ENCODE peak calls at places on chromosomes 1 and 21, in four cellular contexts. C, G, N and O are unnamed samples.

GRCh38 chr21:45511661-45512431 is 30.4 kb downstream of the SLC19A1 start:
- DNase-seq in G (no peak), C (no peak), N (no peak), O (no peak)

GRCh38 chr1:175307160-175307559 is 114.6 kb upstream of the KIAA0040 start:
- DNase-seq in N (no peak), G (no peak), C (no peak), O (no peak)

GRCh38 chr1:171191992-171192391 is 6.9 kb downstream of the FMO2 start:
- DNase-seq in C (no peak), N (no peak), G (no peak), O (no peak)

GRCh38 chr21:31557421-31557955 is 102.0 kb upstream of the SOD1 start:
- DNase-seq in G (no peak), C (peak; percentile 72), N (no peak), O (peak; percentile 30)

GRCh38 chr1:47241114-47242113 is 9.4 kb upstream of the TAL1 start:
- DNase-seq in N (no peak), C (no peak), G (no peak), O (no peak)

GRCh38 chr1:207077470-207078377 is 10.9 kb upstream of the C4BPB start:
- DNase-seq in C (peak; percentile 66), N (peak; percentile 78), G (peak; percentile 57), O (peak; percentile 81)

GRCh38 chr1:30900486-30900885 is 8.1 kb downstream of the SDC3 start:
- DNase-seq in G (no peak), N (no peak), C (no peak), O (no peak)

GRCh38 chr1:231636157-231636556 is 9.6 kb downstream of the DISC1 start:
- DNase-seq in G (peak; percentile 82), N (peak; percentile 89), C (no peak), O (peak; percentile 28)

GRCh38 chr1:109498161-109498801 is 4.4 kb downstream of the CYB561D1 start:
- DNase-seq in G (peak; percentile 27), C (peak; percentile 81), N (peak; percentile 61), O (peak; percentile 45)

GRCh38 chr1:24541711-24542346 is 14.1 kb upstream of the NCMAP start:
- DNase-seq in N (no peak), G (no peak), C (peak; percentile 53), O (peak; percentile 35)

GRCh38 chr1:72697410-72697809 is 415.1 kb upstream of the NEGR1 start:
- DNase-seq in N (no peak), G (no peak), C (no peak), O (no peak)

GRCh38 chr1:236127045-236127444 is 15.3 kb upstream of the GPR137B start:
- DNase-seq in N (no peak), C (no peak), G (no peak), O (no peak)

GRCh38 chr1:245258271-245258920 is 103.6 kb downstream of the KIF26B start:
- DNase-seq in N (no peak), C (no peak), G (peak; percentile 39), O (peak; percentile 48)

GRCh38 chr1:94236021-94236491 is 1.3 kb downstream of the ARHGAP29 start:
- DNase-seq in C (peak; percentile 51), G (peak; percentile 63), N (no peak), O (no peak)

GRCh38 chr1:224589006-224589405 is 27.1 kb upstream of the CNIH3 start:
- DNase-seq in C (no peak), G (peak; percentile 76), N (peak; percentile 58), O (no peak)

GRCh38 chr1:30879126-30879786 is 29.3 kb downstream of the SDC3 start:
- DNase-seq in G (peak; percentile 29), N (peak; percentile 64), C (no peak), O (no peak)

GRCh38 chr1:50271968-50272578 is 151.2 kb downstream of the DMRTA2 start:
- DNase-seq in C (peak; percentile 13), G (no peak), N (no peak), O (peak; percentile 37)

GRCh38 chr1:47684964-47685762 is 247.3 kb downstream of the FOXD2 start:
- DNase-seq in C (no peak), G (peak; percentile 69), N (no peak), O (no peak)

GRCh38 chr1:247435026-247435770 is 19.2 kb downstream of the NLRP3 start:
- DNase-seq in G (no peak), N (no peak), C (no peak), O (no peak)

DNA sequence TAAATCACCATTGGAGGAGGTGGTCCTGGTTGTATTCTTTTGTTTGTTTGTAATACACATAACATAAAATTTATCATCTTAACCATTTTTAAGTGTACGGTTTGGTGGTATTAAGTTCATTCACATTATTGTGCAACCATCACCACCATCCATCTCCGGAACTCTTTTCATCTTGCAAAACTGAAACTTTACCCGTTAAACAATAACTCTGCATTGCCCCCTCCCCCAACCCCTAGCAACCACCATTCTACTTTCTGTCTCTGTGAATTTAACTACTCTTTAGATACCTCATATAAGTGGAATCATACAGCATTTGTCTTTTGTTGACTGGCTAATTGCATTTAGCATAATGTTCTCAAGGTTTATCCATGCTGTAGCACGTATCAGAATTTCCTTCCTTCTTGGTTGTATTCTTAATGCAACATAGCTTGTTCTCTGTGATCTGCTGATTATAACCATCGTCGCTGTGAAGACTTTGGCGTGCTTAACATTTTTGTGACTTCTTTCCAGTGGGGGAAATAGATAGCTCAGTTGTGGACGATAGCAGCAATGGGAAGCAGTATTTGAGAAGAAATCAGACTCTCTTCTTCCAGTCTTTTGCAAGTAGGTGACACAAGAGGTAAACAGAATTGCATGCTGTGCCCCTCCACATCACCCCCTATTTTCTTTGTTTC is 117.5 kb upstream of the HOOK1 start:
- DNase-seq in G (no peak), N (no peak), C (no peak), O (no peak)
- H2AFZ ChIP-seq in G (no peak overlapping the region), N (no peak overlapping the region), C (peak overlapping the region; percentile 12), O (no peak overlapping the region)

GRCh38 chr1:17502326-17502778 is 37.1 kb upstream of the ARHGEF10L start:
- DNase-seq in N (peak; percentile 84), G (peak; percentile 75), C (peak; percentile 92), O (peak; percentile 92)
- H2AFZ ChIP-seq in N (no peak overlapping the region), G (no peak overlapping the region), C (no peak overlapping the region), O (no peak overlapping the region)

DNA sequence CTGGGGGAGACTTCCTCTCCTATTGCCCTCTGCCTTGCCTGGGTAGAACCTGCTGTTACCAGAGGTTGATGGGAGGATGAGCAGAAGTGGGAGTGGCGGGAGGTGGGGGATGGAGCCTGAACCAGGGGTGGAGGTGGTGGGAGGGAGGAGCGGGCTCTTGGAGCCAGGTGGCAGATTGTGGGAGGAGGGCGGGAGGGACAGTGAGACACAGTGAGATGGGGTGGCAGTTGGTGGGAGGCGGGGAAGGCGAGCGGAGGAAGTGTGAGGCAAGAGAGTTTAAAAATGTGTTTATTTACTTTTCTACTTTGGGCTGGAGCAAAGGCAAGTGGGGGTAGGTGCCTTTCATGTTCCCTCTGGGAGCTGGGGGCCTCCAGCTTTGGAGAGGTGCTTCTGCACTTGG is 87.2 kb downstream of the KCNJ6 start:
- DNase-seq in N (no peak), C (no peak), G (no peak), O (no peak)
- H2AFZ ChIP-seq in N (no peak overlapping the region), C (peak overlapping the region; percentile 50), G (no peak overlapping the region), O (no peak overlapping the region)

DNA sequence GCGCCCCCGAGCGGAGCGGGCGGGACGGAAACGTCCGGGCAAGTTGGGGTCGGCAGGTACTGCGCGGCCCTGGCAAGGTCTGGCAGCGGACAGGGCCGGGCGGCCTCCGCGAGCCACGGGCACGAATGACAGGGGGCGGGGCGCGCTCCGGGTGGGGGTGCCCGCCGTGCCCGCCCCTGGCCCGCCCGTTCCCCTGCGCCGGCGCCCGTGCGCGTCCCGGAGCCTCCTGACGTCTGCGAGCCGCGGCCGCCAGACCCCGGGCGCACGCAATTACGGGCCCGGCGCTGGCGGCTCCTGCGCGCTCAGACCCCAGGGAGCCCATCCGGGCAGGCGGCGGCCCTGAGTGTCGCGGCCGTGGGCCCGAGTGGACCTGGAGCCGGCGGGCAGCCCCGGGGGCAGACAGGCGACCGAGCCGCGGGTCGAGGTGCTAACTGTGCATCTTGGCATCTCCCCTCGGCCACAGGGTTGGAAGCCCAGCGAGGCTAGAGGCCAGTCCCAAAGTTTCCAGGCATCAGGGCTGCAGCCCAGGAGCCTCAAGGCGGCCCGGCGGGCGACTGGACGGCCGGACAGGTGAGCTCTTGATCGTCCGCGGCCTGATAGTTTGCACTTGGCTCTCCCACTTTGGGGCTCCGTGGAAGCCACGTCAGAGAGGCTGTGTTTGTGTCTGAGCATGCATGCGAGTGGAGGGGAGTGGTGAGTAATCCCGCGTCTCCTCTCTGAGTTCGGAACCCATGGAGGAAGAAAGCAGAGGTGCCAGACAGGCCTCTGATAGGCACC is 933 bp downstream of the MIB2 start:
- DNase-seq in N (peak; percentile 56), G (peak; percentile 37), C (peak; percentile 76), O (peak; percentile 77)
- H2AFZ ChIP-seq in N (peak overlapping the region; percentile 84), G (peak overlapping the region; percentile 55), C (peak overlapping the region; percentile 48), O (no peak overlapping the region)

GRCh38 chr1:183457449-183457848 is 14.8 kb upstream of the SMG7 start:
- DNase-seq in G (no peak), C (no peak), N (no peak), O (no peak)
- H2AFZ ChIP-seq in G (no peak overlapping the region), C (no peak overlapping the region), N (no peak overlapping the region), O (no peak overlapping the region)

GRCh38 chr1:11927866-11928592 is 1.8 kb upstream of the KIAA2013 start:
- DNase-seq in C (no peak), N (no peak), G (peak; percentile 30), O (no peak)

GRCh38 chr1:11931845-11932244 is 2.7 kb upstream of the PLOD1 start:
- DNase-seq in N (no peak), G (no peak), C (no peak), O (no peak)

GRCh38 chr1:11925938-11926292 is 312 bp downstream of the KIAA2013 start:
- DNase-seq in G (no peak), N (no peak), C (no peak), O (no peak)

GRCh38 chr1:11930571-11931445 is 3.7 kb upstream of the PLOD1 start:
- DNase-seq in C (no peak), G (peak; percentile 32), N (no peak), O (no peak)

DNA sequence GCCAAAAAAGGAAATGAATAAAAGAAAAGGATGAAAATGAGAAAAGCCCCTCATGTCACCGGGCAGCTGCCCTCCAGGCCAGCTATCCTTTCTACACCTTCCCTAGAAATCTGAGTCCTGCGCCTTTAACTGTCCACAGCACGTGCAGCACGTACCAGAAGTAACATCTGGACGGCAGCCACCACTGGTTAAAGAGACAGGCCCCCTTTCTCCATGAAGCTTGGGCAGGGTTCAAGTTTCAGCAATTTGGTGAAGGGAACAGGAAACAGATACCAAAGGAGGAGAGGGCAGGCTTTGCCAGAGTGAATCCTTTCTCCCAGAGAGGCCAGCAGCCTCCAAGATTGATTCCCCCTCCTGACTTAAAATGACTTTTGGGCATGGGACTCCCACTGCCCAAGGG is 3.6 kb upstream of the KIAA2013 start:
- DNase-seq in C (no peak), G (no peak), N (peak; percentile 49), O (peak; percentile 79)
- H2AFZ ChIP-seq in C (peak overlapping the region; percentile 29), G (peak overlapping the region; percentile 74), N (no peak overlapping the region), O (peak overlapping the region; percentile 36)